ENCODE peak calls at places on chromosome 4, in seven cellular contexts. B is T-cell; T is HS-5; J is pulmonary artery endothelial cell; C is pancreas; U is GM04504; V is activated CD4-positive, alpha-beta T cell treated with anti-CD3 and anti-CD28 coated beads, Interleukin-2, amount 50 U/mL, for 1 hour. N is an unnamed sample.

GRCh38 chr4:71074452-71075299 is 81.2 kb downstream of the DCK start:
- DNase-seq in B (no peak), T (no peak), J (no peak), C (peak), U (peak), V (no peak), N (no peak)

GRCh38 chr4:151649461-151649860 is 111.3 kb downstream of the GATB start:
- DNase-seq in B (no peak), T (no peak), J (no peak), C (no peak), U (no peak), V (no peak), N (no peak)

GRCh38 chr4:163693776-163694175 is 199.3 kb downstream of the TMA16 start:
- DNase-seq in B (no peak), T (peak), J (no peak), C (no peak), U (no peak), V (no peak), N (no peak)

GRCh38 chr4:4859799-4860380 is 425 bp downstream of the MSX1 start:
- DNase-seq in B (no peak), T (no peak), J (no peak), C (no peak), U (no peak), V (no peak), N (no peak)

GRCh38 chr4:1806596-1807257 is 13.6 kb downstream of the FGFR3 start:
- DNase-seq in B (no peak), T (no peak), J (no peak), C (no peak), U (no peak), V (no peak), N (no peak)

GRCh38 chr4:8647094-8647570 is 54.6 kb downstream of the CPZ start:
- DNase-seq in B (no peak), T (no peak), J (no peak), C (no peak), U (no peak), V (no peak), N (no peak)

GRCh38 chr4:89681671-89682070 is 155.3 kb downstream of the SNCA start:
- DNase-seq in B (no peak), T (no peak), J (no peak), C (no peak), U (no peak), V (no peak), N (no peak)

GRCh38 chr4:4854649-4855292 is 4.7 kb upstream of the MSX1 start:
- DNase-seq in B (no peak), T (no peak), J (no peak), C (no peak), U (no peak), V (no peak), N (no peak)